ENCODE peak calls at places on chromosomes 2 and 18, in six cellular contexts. One of them, this sample, is unnamed.

GRCh38 chr2:229704231-229704630 is 10.1 kb downstream of the DNER start:
- DNase-seq in stomach: no peak
- DNase-seq in iris pigment epithelial cell: no peak
- DNase-seq in upper lobe of right lung: no peak
- DNase-seq in DMS79 treated with DMSO at 0.1 percent for 48 hours: no peak
- DNase-seq in hippocampal formation: peak
- DNase-seq in this sample: no peak

GRCh38 chr2:54595999-54596903 is 127.2 kb upstream of the EML6 start:
- DNase-seq in stomach: no peak
- DNase-seq in iris pigment epithelial cell: no peak
- DNase-seq in upper lobe of right lung: no peak
- DNase-seq in DMS79 treated with DMSO at 0.1 percent for 48 hours: no peak
- DNase-seq in hippocampal formation: no peak
- DNase-seq in this sample: no peak

GRCh38 chr2:263774-264492 is at the start of gene SH3YL1:
- DNase-seq in stomach: peak
- DNase-seq in iris pigment epithelial cell: peak
- DNase-seq in upper lobe of right lung: peak
- DNase-seq in DMS79 treated with DMSO at 0.1 percent for 48 hours: peak
- DNase-seq in hippocampal formation: no peak
- DNase-seq in this sample: peak

GRCh38 chr18:8744656-8745055 is 39.3 kb downstream of the MTCL1 start:
- DNase-seq in stomach: no peak
- DNase-seq in iris pigment epithelial cell: no peak
- DNase-seq in upper lobe of right lung: no peak
- DNase-seq in DMS79 treated with DMSO at 0.1 percent for 48 hours: no peak
- DNase-seq in hippocampal formation: no peak
- DNase-seq in this sample: no peak

GRCh38 chr2:176518823-176519222 is 249.6 kb downstream of the MTX2 start:
- DNase-seq in stomach: no peak
- DNase-seq in iris pigment epithelial cell: no peak
- DNase-seq in upper lobe of right lung: no peak
- DNase-seq in DMS79 treated with DMSO at 0.1 percent for 48 hours: peak
- DNase-seq in hippocampal formation: no peak
- DNase-seq in this sample: peak

GRCh38 chr2:72350852-72351251 is 203.2 kb upstream of the CYP26B1 start:
- DNase-seq in stomach: no peak
- DNase-seq in iris pigment epithelial cell: peak
- DNase-seq in upper lobe of right lung: no peak
- DNase-seq in DMS79 treated with DMSO at 0.1 percent for 48 hours: no peak
- DNase-seq in hippocampal formation: no peak
- DNase-seq in this sample: no peak

GRCh38 chr2:205280630-205281225 is 401.6 kb upstream of the NRP2 start:
- DNase-seq in stomach: no peak
- DNase-seq in iris pigment epithelial cell: no peak
- DNase-seq in upper lobe of right lung: no peak
- DNase-seq in DMS79 treated with DMSO at 0.1 percent for 48 hours: peak
- DNase-seq in hippocampal formation: no peak
- DNase-seq in this sample: no peak

GRCh38 chr2:95023222-95023597 is 2.3 kb upstream of the MAL start:
- DNase-seq in stomach: peak
- DNase-seq in iris pigment epithelial cell: no peak
- DNase-seq in upper lobe of right lung: no peak
- DNase-seq in DMS79 treated with DMSO at 0.1 percent for 48 hours: peak
- DNase-seq in hippocampal formation: no peak
- DNase-seq in this sample: no peak

GRCh38 chr2:183291436-183291835 is 167.2 kb downstream of the NUP35 start:
- DNase-seq in stomach: no peak
- DNase-seq in iris pigment epithelial cell: peak
- DNase-seq in upper lobe of right lung: no peak
- DNase-seq in DMS79 treated with DMSO at 0.1 percent for 48 hours: no peak
- DNase-seq in hippocampal formation: no peak
- DNase-seq in this sample: no peak

GRCh38 chr18:49041677-49042570 is 91.2 kb upstream of the SMAD7 start:
- DNase-seq in stomach: peak
- DNase-seq in iris pigment epithelial cell: peak
- DNase-seq in upper lobe of right lung: no peak
- DNase-seq in DMS79 treated with DMSO at 0.1 percent for 48 hours: peak
- DNase-seq in hippocampal formation: peak
- DNase-seq in this sample: no peak

GRCh38 chr2:60742419-60742818 is 13.6 kb upstream of the PAPOLG start:
- DNase-seq in stomach: no peak
- DNase-seq in iris pigment epithelial cell: no peak
- DNase-seq in upper lobe of right lung: no peak
- DNase-seq in DMS79 treated with DMSO at 0.1 percent for 48 hours: no peak
- DNase-seq in hippocampal formation: no peak
- DNase-seq in this sample: no peak

GRCh38 chr2:209523778-209524362 is 100.0 kb downstream of the MAP2 start:
- DNase-seq in stomach: no peak
- DNase-seq in iris pigment epithelial cell: no peak
- DNase-seq in upper lobe of right lung: no peak
- DNase-seq in DMS79 treated with DMSO at 0.1 percent for 48 hours: peak
- DNase-seq in hippocampal formation: peak
- DNase-seq in this sample: no peak

GRCh38 chr2:101175991-101176390 is 24.8 kb upstream of the TBC1D8 start:
- DNase-seq in stomach: no peak
- DNase-seq in iris pigment epithelial cell: peak
- DNase-seq in upper lobe of right lung: no peak
- DNase-seq in DMS79 treated with DMSO at 0.1 percent for 48 hours: no peak
- DNase-seq in hippocampal formation: no peak
- DNase-seq in this sample: no peak

GRCh38 chr18:57121542-57122112 is 25.3 kb upstream of the BOD1L2 start:
- DNase-seq in stomach: no peak
- DNase-seq in iris pigment epithelial cell: no peak
- DNase-seq in upper lobe of right lung: no peak
- DNase-seq in DMS79 treated with DMSO at 0.1 percent for 48 hours: no peak
- DNase-seq in hippocampal formation: no peak
- DNase-seq in this sample: no peak

GRCh38 chr2:96984300-96984699 is 2.1 kb downstream of the FAM178B start:
- DNase-seq in stomach: no peak
- DNase-seq in iris pigment epithelial cell: no peak
- DNase-seq in upper lobe of right lung: no peak
- DNase-seq in DMS79 treated with DMSO at 0.1 percent for 48 hours: no peak
- DNase-seq in hippocampal formation: no peak
- DNase-seq in this sample: no peak

GRCh38 chr2:133747965-133748700 is 179.9 kb upstream of the NCKAP5 start:
- DNase-seq in stomach: no peak
- DNase-seq in iris pigment epithelial cell: peak
- DNase-seq in upper lobe of right lung: no peak
- DNase-seq in DMS79 treated with DMSO at 0.1 percent for 48 hours: no peak
- DNase-seq in hippocampal formation: no peak
- DNase-seq in this sample: no peak

GRCh38 chr2:2104331-2104730 is 226.7 kb downstream of the MYT1L start:
- DNase-seq in stomach: no peak
- DNase-seq in iris pigment epithelial cell: no peak
- DNase-seq in upper lobe of right lung: no peak
- DNase-seq in DMS79 treated with DMSO at 0.1 percent for 48 hours: no peak
- DNase-seq in hippocampal formation: no peak
- DNase-seq in this sample: no peak

GRCh38 chr18:23591011-23591410 is 4.7 kb upstream of the NPC1 start:
- DNase-seq in stomach: no peak
- DNase-seq in iris pigment epithelial cell: peak
- DNase-seq in upper lobe of right lung: no peak
- DNase-seq in DMS79 treated with DMSO at 0.1 percent for 48 hours: no peak
- DNase-seq in hippocampal formation: no peak
- DNase-seq in this sample: no peak

GRCh38 chr2:120641366-120641771 is 94.3 kb upstream of the GLI2 start:
- DNase-seq in stomach: no peak
- DNase-seq in iris pigment epithelial cell: peak
- DNase-seq in upper lobe of right lung: no peak
- DNase-seq in DMS79 treated with DMSO at 0.1 percent for 48 hours: no peak
- DNase-seq in hippocampal formation: no peak
- DNase-seq in this sample: no peak

GRCh38 chr2:2662847-2663356 is 331.8 kb upstream of the MYT1L start:
- DNase-seq in stomach: no peak
- DNase-seq in iris pigment epithelial cell: no peak
- DNase-seq in upper lobe of right lung: no peak
- DNase-seq in DMS79 treated with DMSO at 0.1 percent for 48 hours: no peak
- DNase-seq in hippocampal formation: no peak
- DNase-seq in this sample: no peak

GRCh38 chr2:42880738-42881525 is 88.5 kb upstream of the HAAO start:
- DNase-seq in stomach: no peak
- DNase-seq in iris pigment epithelial cell: no peak
- DNase-seq in upper lobe of right lung: no peak
- DNase-seq in DMS79 treated with DMSO at 0.1 percent for 48 hours: no peak
- DNase-seq in hippocampal formation: no peak
- DNase-seq in this sample: no peak

GRCh38 chr2:46913471-46914381 is 1.9 kb downstream of the MCFD2 start:
- DNase-seq in stomach: peak
- DNase-seq in iris pigment epithelial cell: peak
- DNase-seq in upper lobe of right lung: no peak
- DNase-seq in DMS79 treated with DMSO at 0.1 percent for 48 hours: no peak
- DNase-seq in hippocampal formation: no peak
- DNase-seq in this sample: no peak

GRCh38 chr18:9859232-9859631 is 26.5 kb upstream of the TXNDC2 start:
- DNase-seq in stomach: no peak
- DNase-seq in iris pigment epithelial cell: no peak
- DNase-seq in upper lobe of right lung: no peak
- DNase-seq in DMS79 treated with DMSO at 0.1 percent for 48 hours: no peak
- DNase-seq in hippocampal formation: no peak
- DNase-seq in this sample: no peak

GRCh38 chr18:26574958-26575864 is 26.9 kb upstream of the KCTD1 start:
- DNase-seq in stomach: peak
- DNase-seq in iris pigment epithelial cell: peak
- DNase-seq in upper lobe of right lung: peak
- DNase-seq in DMS79 treated with DMSO at 0.1 percent for 48 hours: peak
- DNase-seq in hippocampal formation: no peak
- DNase-seq in this sample: peak